ENCODE peak calls at places on chromosomes 1 and 21, in five cellular contexts. L, U, C, M and Q are unnamed samples.

GRCh38 chr1:219480011-219480410 is 132.9 kb downstream of the ZC3H11B start:
- DNase-seq in L (no peak), U (no peak), C (no peak), M (no peak), Q (no peak)

GRCh38 chr1:151993084-151993733 is 450 bp downstream of the S100A10 start:
- DNase-seq in L (no peak), U (peak), C (no peak), M (no peak), Q (peak)

GRCh38 chr1:33455537-33456301 is 16.7 kb upstream of the ZSCAN20 start:
- DNase-seq in L (peak), U (no peak), C (peak), M (peak), Q (peak)

GRCh38 chr1:170174395-170174794 is 28.6 kb downstream of the NTMT2 start:
- DNase-seq in L (no peak), U (no peak), C (no peak), M (no peak), Q (no peak)

GRCh38 chr21:42413500-42413899 is 9.8 kb downstream of the UBASH3A start:
- DNase-seq in L (no peak), U (no peak), C (no peak), M (no peak), Q (no peak)

GRCh38 chr1:232440325-232441059 is 189.4 kb downstream of the SIPA1L2 start:
- DNase-seq in L (no peak), U (no peak), C (no peak), M (no peak), Q (no peak)

GRCh38 chr1:201137579-201138310 is 10.8 kb upstream of the ASCL5 start:
- DNase-seq in L (peak), U (peak), C (peak), M (no peak), Q (no peak)

GRCh38 chr1:163709636-163710035 is 387.9 kb downstream of the NUF2 start:
- DNase-seq in L (no peak), U (no peak), C (no peak), M (no peak), Q (no peak)

GRCh38 chr1:69982992-69983391 is 222.4 kb downstream of the LRRC40 start:
- DNase-seq in L (no peak), U (no peak), C (no peak), M (no peak), Q (no peak)

GRCh38 chr1:197184190-197184589 is 37.7 kb upstream of the ASPM start:
- DNase-seq in L (no peak), U (no peak), C (no peak), M (no peak), Q (no peak)

GRCh38 chr1:31382379-31382989 is 9.6 kb upstream of the FABP3 start:
- DNase-seq in L (no peak), U (no peak), C (no peak), M (no peak), Q (no peak)

GRCh38 chr21:41249476-41249875 is 67.1 kb upstream of the FAM3B start:
- DNase-seq in L (no peak), U (peak), C (no peak), M (no peak), Q (no peak)

GRCh38 chr1:17904290-17904689 is 149.2 kb downstream of the ACTL8 start:
- DNase-seq in L (no peak), U (peak), C (no peak), M (no peak), Q (no peak)

GRCh38 chr21:43204638-43205037 is 35.8 kb downstream of the CRYAA start:
- DNase-seq in L (no peak), U (no peak), C (no peak), M (no peak), Q (no peak)

GRCh38 chr1:192512426-192513125 is 63.0 kb upstream of the RGS1 start:
- DNase-seq in L (no peak), U (no peak), C (no peak), M (no peak), Q (no peak)

GRCh38 chr1:205534444-205534985 is 30.0 kb downstream of the CDK18 start:
- DNase-seq in L (no peak), U (no peak), C (no peak), M (no peak), Q (no peak)

GRCh38 chr1:222792744-222793143 is 22.1 kb upstream of the DISP1 start:
- DNase-seq in L (no peak), U (no peak), C (no peak), M (no peak), Q (no peak)

GRCh38 chr1:212457740-212458338 is 25.1 kb downstream of the NENF start:
- DNase-seq in L (no peak), U (no peak), C (peak), M (peak), Q (peak)

GRCh38 chr1:52520149-52520548 is 32.7 kb downstream of the TUT4 start:
- DNase-seq in L (peak), U (no peak), C (no peak), M (no peak), Q (no peak)

GRCh38 chr21:41684381-41685245 is 82.2 kb downstream of the RIPK4 start:
- DNase-seq in L (no peak), U (no peak), C (no peak), M (no peak), Q (no peak)

GRCh38 chr1:202329891-202330290 is 11.8 kb downstream of the UBE2T start:
- DNase-seq in L (no peak), U (no peak), C (no peak), M (no peak), Q (no peak)

GRCh38 chr1:152000989-152001630 is 7.5 kb upstream of the S100A10 start:
- DNase-seq in L (no peak), U (no peak), C (no peak), M (no peak), Q (no peak)

GRCh38 chr1:2104621-2105427 is 54.6 kb downstream of the PRKCZ start:
- DNase-seq in L (no peak), U (peak), C (peak), M (no peak), Q (no peak)

GRCh38 chr1:211830055-211830329 is 571 bp downstream of the LPGAT1 start:
- DNase-seq in L (no peak), U (no peak), C (no peak), M (no peak), Q (no peak)

GRCh38 chr1:180415985-180416633 is 86.3 kb downstream of the ACBD6 start:
- DNase-seq in L (peak), U (no peak), C (no peak), M (peak), Q (no peak)

GRCh38 chr1:112719706-112720105 is 4.6 kb upstream of the PPM1J start:
- DNase-seq in L (no peak), U (no peak), C (no peak), M (no peak), Q (no peak)

GRCh38 chr1:112718691-112719418 is 3.7 kb upstream of the PPM1J start:
- DNase-seq in L (no peak), U (peak), C (peak), M (no peak), Q (peak)

GRCh38 chr1:112721966-112722524 is 6.9 kb upstream of the PPM1J start:
- DNase-seq in L (no peak), U (peak), C (peak), M (no peak), Q (no peak)

GRCh38 chr1:112723511-112723839 is 8.3 kb upstream of the PPM1J start:
- DNase-seq in L (no peak), U (no peak), C (no peak), M (no peak), Q (no peak)

DNA sequence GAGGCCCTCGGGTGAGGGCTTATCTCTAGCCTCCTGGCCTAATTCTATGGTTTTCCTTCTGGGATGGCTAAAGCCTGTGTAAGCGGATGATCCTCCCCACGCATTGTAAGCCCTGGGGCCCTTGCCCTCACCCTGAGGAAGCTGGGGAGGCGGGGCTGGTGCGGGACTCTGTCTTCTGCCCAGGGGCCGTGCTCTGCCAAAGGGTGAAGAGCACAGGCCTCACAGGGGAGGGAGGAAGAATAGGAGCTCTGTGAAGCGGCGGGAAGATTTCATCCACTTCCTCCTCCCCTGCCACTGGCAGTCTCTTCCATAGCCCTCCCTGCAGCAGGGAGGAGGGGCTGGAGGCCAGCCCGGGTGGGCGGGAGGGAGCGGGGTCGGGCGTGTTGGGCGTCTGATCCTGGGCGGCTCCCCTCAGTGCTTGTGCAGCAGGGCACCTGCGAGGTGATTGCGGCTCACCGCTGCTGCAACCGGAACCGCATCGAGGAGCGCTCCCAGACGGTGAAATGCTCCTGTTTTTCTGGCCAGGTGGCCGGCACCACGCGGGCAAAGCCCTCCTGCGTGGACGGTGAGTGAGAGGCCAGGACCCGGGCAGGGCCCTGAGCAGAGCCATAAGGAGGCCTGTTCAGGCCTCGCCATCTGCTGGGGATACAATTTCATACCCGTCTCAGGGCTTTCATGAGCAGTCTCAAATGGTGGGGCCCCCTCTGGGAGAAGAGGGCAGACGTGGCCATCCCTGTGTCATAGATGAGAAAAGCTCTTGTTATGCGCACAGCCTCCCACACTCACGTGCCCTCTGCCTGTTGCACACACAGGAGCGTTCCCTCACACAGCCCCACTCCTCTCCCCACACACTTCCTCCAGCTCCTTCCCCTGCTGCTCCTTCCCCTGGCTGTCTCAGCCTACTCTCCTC is 7.7 kb upstream of the PPM1J start:
- DNase-seq in L (no peak), U (no peak), C (no peak), M (peak), Q (no peak)
- TF ChIP-seq CTCF in L (no peak), U (no peak), C (no peak), M (no peak), Q (no peak)

GRCh38 chr1:117312453-117313138 is 54.7 kb upstream of the MAN1A2 start:
- DNase-seq in L (peak), U (no peak), C (no peak), M (no peak), Q (no peak)
- TF ChIP-seq CTCF in L (peak), U (peak), C (peak), M (peak), Q (peak)

GRCh38 chr1:237672748-237673147 is 218.0 kb downstream of the ZP4 start:
- DNase-seq in L (no peak), U (no peak), C (peak), M (no peak), Q (no peak)
- TF ChIP-seq CTCF in L (no peak), U (no peak), C (peak), M (no peak), Q (no peak)

DNA sequence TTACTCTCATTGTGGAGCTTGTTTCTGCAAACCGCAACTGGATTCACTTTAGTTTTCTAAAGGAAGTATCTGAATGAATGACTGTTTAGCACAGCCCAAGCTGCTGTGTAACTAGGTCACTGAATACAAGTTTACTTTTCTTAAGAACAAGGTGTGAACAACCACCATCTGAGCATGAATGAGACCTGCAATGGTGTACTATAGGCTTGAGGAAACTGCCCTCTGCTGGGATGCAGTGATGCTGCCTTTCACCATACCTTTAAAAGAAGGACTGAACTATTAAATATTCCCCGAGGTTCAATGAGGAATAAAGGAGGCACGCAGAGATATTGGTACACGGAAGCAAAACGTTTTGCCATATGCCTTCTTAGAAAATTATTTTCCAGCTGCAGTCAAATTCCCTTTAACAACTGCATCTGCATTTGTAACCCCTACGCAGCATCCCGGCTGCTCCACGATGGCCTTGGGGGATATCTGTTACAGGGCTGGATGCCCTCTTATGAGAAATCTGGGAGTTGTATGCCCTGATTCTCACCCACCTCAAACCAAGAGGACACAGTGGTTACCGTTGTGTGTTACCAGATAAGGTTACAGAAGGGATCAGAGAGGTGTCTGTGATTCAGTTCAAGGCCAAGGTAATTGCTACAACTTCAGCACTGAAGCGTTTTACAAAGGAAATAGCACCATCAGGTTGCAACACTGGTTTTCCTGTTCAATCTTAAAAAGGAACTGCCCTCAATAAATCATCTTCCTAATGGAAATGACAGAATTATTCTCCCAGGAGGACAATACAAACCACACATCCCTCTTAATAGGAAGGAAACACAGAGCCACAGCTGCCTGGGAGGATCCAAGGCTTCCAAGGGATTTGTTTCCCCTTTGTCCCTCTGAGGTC is 470.5 kb downstream of the LTN1 start:
- DNase-seq in L (peak), U (no peak), C (no peak), M (no peak), Q (peak)
- TF ChIP-seq CTCF in L (peak), U (no peak), C (no peak), M (no peak), Q (no peak)

GRCh38 chr1:155207578-155208405 is at the start of gene THBS3:
- DNase-seq in L (no peak), U (peak), C (no peak), M (no peak), Q (no peak)
- TF ChIP-seq CTCF in L (no peak), U (no peak), C (no peak), M (no peak), Q (no peak)